ENCODE peak calls at places on chromosomes 3 and 15, in eight cellular contexts. L is transverse colon, F is WTC11, G is HCEC 1CT, N is cardiac muscle cell, U is NCI-H2081, Y is bronchial epithelial cell, Q is NCI-H1105 treated with DMSO at 0.1 percent for 48 hours. K is an unnamed sample.

GRCh38 chr3:72593881-72594397 is 254.3 kb downstream of the SHQ1 start:
- DNase-seq in F (no peak), Y (no peak), N (peak; percentile 41), L (no peak), G (peak; percentile 31), Q (no peak), U (no peak), K (no peak)

GRCh38 chr15:78880242-78880533 is 7.5 kb downstream of the MORF4L1 start:
- DNase-seq in Y (peak; percentile 56), Q (no peak), U (no peak), F (no peak), L (no peak), G (peak; percentile 74), N (no peak), K (no peak)

GRCh38 chr15:84766461-84767005 is 18.1 kb downstream of the ZNF592 start:
- DNase-seq in G (no peak), F (no peak), Y (no peak), L (no peak), N (no peak), Q (no peak), U (no peak), K (no peak)

GRCh38 chr3:18669374-18669773 is 244.2 kb upstream of the SATB1 start:
- DNase-seq in G (no peak), L (no peak), N (no peak), U (no peak), F (no peak), Q (no peak), Y (no peak), K (no peak)

GRCh38 chr3:174397848-174398247 is 461.3 kb upstream of the NAALADL2 start:
- DNase-seq in L (no peak), Q (peak; percentile 12), Y (peak; percentile 56), G (peak; percentile 6), N (peak; percentile 69), U (peak; percentile 72), F (no peak), K (no peak)

GRCh38 chr3:906739-907138 is 186.1 kb upstream of the CNTN6 start:
- DNase-seq in N (no peak), G (no peak), U (no peak), Y (no peak), F (no peak), Q (no peak), L (no peak), K (no peak)

GRCh38 chr3:39333607-39334006 is 4.1 kb downstream of the CCR8 start:
- DNase-seq in G (no peak), L (no peak), F (no peak), U (no peak), N (no peak), Y (no peak), Q (no peak), K (no peak)

GRCh38 chr3:120102674-120103073 is 8.4 kb upstream of the GSK3B start:
- DNase-seq in L (no peak), G (no peak), N (no peak), Y (peak; percentile 95), Q (peak; percentile 99), U (peak; percentile 97), F (no peak), K (no peak)

GRCh38 chr3:194944526-194944925 is 258.8 kb downstream of the FAM43A start:
- DNase-seq in N (no peak), L (no peak), U (no peak), Y (no peak), G (no peak), F (no peak), Q (no peak), K (no peak)

GRCh38 chr3:34256791-34257190 is 458.4 kb downstream of the PDCD6IP start:
- DNase-seq in Y (no peak), U (no peak), N (no peak), Q (no peak), L (no peak), G (no peak), F (no peak), K (no peak)

GRCh38 chr3:136733317-136733833 is 18.8 kb downstream of the STAG1 start:
- DNase-seq in F (no peak), U (no peak), G (peak; percentile 33), Q (no peak), N (no peak), L (no peak), Y (peak; percentile 28), K (no peak)

GRCh38 chr15:49964071-49964470 is 155.0 kb downstream of the ATP8B4 start:
- DNase-seq in N (peak; percentile 49), U (no peak), Q (no peak), Y (no peak), F (no peak), L (no peak), G (no peak), K (no peak)

GRCh38 chr3:59559721-59560514 is 510.1 kb upstream of the CFAP20DC start:
- DNase-seq in G (peak; percentile 99), Y (peak; percentile 100), Q (no peak), N (peak; percentile 92), U (no peak), F (no peak), L (no peak), K (no peak)

GRCh38 chr15:67776600-67776999 is 48.7 kb upstream of the SKOR1 start:
- DNase-seq in Y (no peak), F (no peak), U (no peak), N (no peak), Q (no peak), G (peak; percentile 18), L (no peak), K (no peak)

GRCh38 chr15:80093854-80094418 is 34.5 kb downstream of the ZFAND6 start:
- DNase-seq in G (peak; percentile 5), L (peak; percentile 49), Q (no peak), Y (peak; percentile 70), N (peak; percentile 46), U (no peak), F (peak; percentile 40), K (peak; percentile 59)

GRCh38 chr3:157235291-157235690 is 75.3 kb upstream of the CCNL1 start:
- DNase-seq in U (no peak), Y (no peak), F (no peak), Q (no peak), N (no peak), G (no peak), L (no peak), K (no peak)

GRCh38 chr3:175186511-175186910 is 327.4 kb downstream of the NAALADL2 start:
- DNase-seq in Q (no peak), L (no peak), G (no peak), Y (peak; percentile 35), F (no peak), U (no peak), N (no peak), K (no peak)

GRCh38 chr3:49133226-49133951 is 539 bp upstream of the LAMB2 start:
- DNase-seq in F (peak; percentile 81), U (peak; percentile 76), L (peak; percentile 88), N (peak; percentile 92), G (peak; percentile 83), Q (peak; percentile 55), Y (peak; percentile 81), K (peak; percentile 85)

GRCh38 chr3:95154775-95155174 is 1091.9 kb downstream of the NSUN3 start:
- DNase-seq in Q (no peak), F (no peak), L (no peak), U (peak; percentile 11), N (no peak), Y (peak; percentile 94), G (peak; percentile 10), K (no peak)

K was measured in left colon.